ENCODE peak calls at places on chromosomes 2 and 18, in seven cellular contexts. U, M, F, T, E, R and O are unnamed samples.

GRCh38 chr2:28433215-28433614 is 40.6 kb downstream of the FOSL2 start:
- DNase-seq in U (no peak), M (no peak), F (no peak), T (no peak), E (no peak), R (no peak), O (no peak)

GRCh38 chr18:69674292-69674877 is 273.3 kb downstream of the CD226 start:
- DNase-seq in U (no peak), M (no peak), F (no peak), T (no peak), E (no peak), R (no peak), O (no peak)

GRCh38 chr2:3633089-3633981 is 24.7 kb upstream of the ALLC start:
- DNase-seq in U (peak; percentile 5), M (peak; percentile 40), F (peak; percentile 16), T (peak; percentile 41), E (peak; percentile 27), R (no peak), O (no peak)

GRCh38 chr2:197708331-197708730 is 3.2 kb downstream of the MARS2 start:
- DNase-seq in U (no peak), M (no peak), F (peak; percentile 37), T (no peak), E (peak; percentile 63), R (peak; percentile 64), O (no peak)

GRCh38 chr2:110946892-110947291 is 173.8 kb upstream of the BCL2L11 start:
- DNase-seq in U (peak; percentile 17), M (no peak), F (no peak), T (no peak), E (no peak), R (no peak), O (no peak)

GRCh38 chr2:135948141-135948540 is 37.3 kb downstream of the DARS1 start:
- DNase-seq in U (no peak), M (no peak), F (no peak), T (no peak), E (no peak), R (no peak), O (no peak)

GRCh38 chr18:39870586-39870985 is 2084.4 kb upstream of the PIK3C3 start:
- DNase-seq in U (no peak), M (no peak), F (no peak), T (no peak), E (no peak), R (no peak), O (no peak)

GRCh38 chr2:71460595-71461303 is 7.4 kb downstream of the DYSF start:
- DNase-seq in U (no peak), M (no peak), F (peak; percentile 26), T (peak; percentile 62), E (no peak), R (no peak), O (no peak)

GRCh38 chr2:190634381-190634780 is 14.5 kb upstream of the NAB1 start:
- DNase-seq in U (no peak), M (no peak), F (no peak), T (no peak), E (peak; percentile 56), R (no peak), O (no peak)

GRCh38 chr18:9404565-9405060 is 70.0 kb downstream of the TWSG1 start:
- DNase-seq in U (peak; percentile 11), M (no peak), F (no peak), T (no peak), E (peak; percentile 45), R (no peak), O (no peak)

GRCh38 chr18:38648184-38648583 is 1082.6 kb upstream of the CELF4 start:
- DNase-seq in U (no peak), M (no peak), F (no peak), T (no peak), E (no peak), R (no peak), O (no peak)

GRCh38 chr18:23143871-23144270 is 8.6 kb downstream of the CABLES1 start:
- DNase-seq in U (no peak), M (no peak), F (peak; percentile 17), T (no peak), E (peak; percentile 52), R (no peak), O (no peak)

GRCh38 chr2:98334439-98335078 is 11.7 kb upstream of the CNGA3 start:
- DNase-seq in U (no peak), M (no peak), F (peak; percentile 86), T (no peak), E (peak; percentile 59), R (peak; percentile 95), O (no peak)

GRCh38 chr2:162058973-162059668 is 14.9 kb downstream of the DPP4 start:
- DNase-seq in U (no peak), M (no peak), F (no peak), T (no peak), E (no peak), R (no peak), O (no peak)

GRCh38 chr2:234290671-234291070 is 206.2 kb downstream of the ARL4C start:
- DNase-seq in U (no peak), M (no peak), F (no peak), T (peak; percentile 73), E (peak; percentile 21), R (no peak), O (no peak)

GRCh38 chr18:31275722-31276463 is 42.1 kb upstream of the DSG1 start:
- DNase-seq in U (no peak), M (no peak), F (peak; percentile 22), T (no peak), E (peak; percentile 31), R (no peak), O (no peak)

GRCh38 chr2:201644001-201644400 is 698 bp upstream of the TMEM237 start:
- DNase-seq in U (peak; percentile 12), M (no peak), F (peak; percentile 35), T (peak; percentile 77), E (peak; percentile 46), R (no peak), O (no peak)

GRCh38 chr2:217804786-217805678 is 197.8 kb downstream of the TNS1 start:
- DNase-seq in U (no peak), M (no peak), F (no peak), T (peak; percentile 62), E (no peak), R (no peak), O (no peak)

GRCh38 chr2:224126459-224126858 is 87.4 kb upstream of the SERPINE2 start:
- DNase-seq in U (peak; percentile 39), M (no peak), F (no peak), T (no peak), E (no peak), R (no peak), O (no peak)

GRCh38 chr2:7572460-7572859 is 655.2 kb downstream of the RNF144A start:
- DNase-seq in U (no peak), M (no peak), F (no peak), T (no peak), E (no peak), R (no peak), O (no peak)

GRCh38 chr2:30354150-30354549 is 92.9 kb upstream of the LCLAT1 start:
- DNase-seq in U (no peak), M (no peak), F (no peak), T (no peak), E (no peak), R (no peak), O (no peak)

GRCh38 chr2:232335859-232336215 is 42.7 kb upstream of the ALPP start:
- DNase-seq in U (no peak), M (no peak), F (no peak), T (no peak), E (no peak), R (no peak), O (no peak)

GRCh38 chr2:232336241-232336736 is 42.3 kb upstream of the ALPP start:
- DNase-seq in U (no peak), M (peak; percentile 40), F (no peak), T (peak; percentile 58), E (no peak), R (no peak), O (no peak)

GRCh38 chr2:232331071-232331470 is 47.5 kb upstream of the ALPP start:
- DNase-seq in U (peak; percentile 70), M (no peak), F (no peak), T (no peak), E (no peak), R (no peak), O (no peak)

GRCh38 chr2:232332940-232333259 is 45.7 kb upstream of the ALPP start:
- DNase-seq in U (no peak), M (peak; percentile 48), F (no peak), T (no peak), E (no peak), R (no peak), O (no peak)

GRCh38 chr2:232333361-232334135 is 45.0 kb upstream of the ALPP start:
- DNase-seq in U (no peak), M (peak; percentile 48), F (no peak), T (peak; percentile 46), E (peak; percentile 9), R (no peak), O (no peak)
- TF ChIP-seq CTCF in U (no peak), M (no peak), F (peak; percentile 68), T (no peak), E (peak; percentile 65), R (peak; percentile 72), O (no peak)

DNA sequence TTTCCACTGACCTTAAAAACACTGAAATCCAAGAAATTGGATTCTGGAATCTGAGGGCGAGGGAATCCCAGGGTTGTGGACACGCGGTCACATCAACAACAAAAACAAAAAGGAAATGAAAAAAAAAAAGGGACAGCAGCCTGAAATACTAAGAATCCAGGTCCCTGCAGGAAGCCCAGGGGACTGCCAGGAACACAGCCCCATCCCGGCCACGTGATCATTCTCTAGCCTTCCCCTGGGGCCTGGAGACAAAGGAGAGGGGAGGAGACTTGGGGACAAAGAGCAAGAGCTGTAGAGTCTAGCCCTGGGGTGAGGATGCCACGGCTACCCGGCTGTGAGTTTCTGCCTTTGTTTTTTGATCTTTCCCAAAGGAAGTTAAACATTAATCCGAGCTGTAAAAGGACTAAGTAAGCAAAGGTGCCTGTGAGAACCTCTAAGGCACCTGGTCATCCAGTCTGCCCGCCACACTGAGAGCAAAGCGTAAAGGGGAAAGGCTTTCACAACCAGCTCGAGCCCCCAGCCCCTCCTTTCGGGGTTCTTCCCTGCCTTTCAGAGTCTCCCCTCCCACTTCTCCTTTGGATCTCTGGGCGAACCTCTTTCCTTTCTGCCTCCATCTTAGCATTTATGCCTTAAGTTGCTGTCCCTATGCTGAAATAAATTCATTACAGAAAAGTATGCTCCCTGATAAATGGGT is 57.9 kb upstream of the MSH2 start:
- DNase-seq in U (peak; percentile 87), M (peak; percentile 66), F (peak; percentile 87), T (no peak), E (peak; percentile 67), R (peak; percentile 59), O (no peak)
- TF ChIP-seq CTCF in U (peak; percentile 20), M (peak; percentile 59), F (peak; percentile 10), T (no peak), E (peak; percentile 10), R (peak; percentile 21), O (no peak)

DNA sequence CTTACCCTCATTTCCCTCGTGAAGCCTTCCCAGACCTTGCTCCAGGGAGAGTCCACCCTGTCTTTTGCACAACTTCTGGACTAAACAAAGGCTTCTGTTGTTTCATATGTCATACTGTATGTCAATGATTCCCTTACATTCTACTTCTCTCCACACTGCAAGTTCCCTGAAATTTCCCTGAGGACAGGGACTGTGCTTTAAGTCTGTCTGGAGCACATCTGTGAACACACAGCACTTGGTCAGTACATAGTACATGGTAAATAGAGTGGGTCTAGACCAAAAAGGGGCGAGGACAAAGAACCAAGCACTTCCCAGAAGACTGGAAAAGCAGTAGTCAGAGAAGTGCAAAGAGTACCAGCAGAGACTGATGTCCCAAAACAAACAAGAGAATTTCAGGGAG is 23.7 kb upstream of the IMPA2 start:
- DNase-seq in U (no peak), M (no peak), F (no peak), T (no peak), E (no peak), R (no peak), O (no peak)
- TF ChIP-seq CTCF in U (no peak), M (no peak), F (no peak), T (no peak), E (no peak), R (no peak), O (no peak)

GRCh38 chr2:179528576-179529069 is 264.0 kb upstream of the SESTD1 start:
- DNase-seq in U (no peak), M (no peak), F (no peak), T (no peak), E (no peak), R (no peak), O (no peak)
- TF ChIP-seq CTCF in U (no peak), M (no peak), F (no peak), T (no peak), E (no peak), R (no peak), O (no peak)